ENCODE peak calls at places on chromosomes 5 and 9, in four cellular contexts. N is spleen, X is HCT116, A is breast epithelium. W is an unnamed sample.
A peak's percentile ranks its signal among the peaks of the same experiment; 100 is the strongest.

GRCh38 chr5:137575847-137576246 is 76.7 kb upstream of the SPOCK1 start:
- DNase-seq in X (no peak), N (no peak), A (no peak), W (no peak)

GRCh38 chr9:109974143-109974917 is 194.3 kb downstream of the PALM2AKAP2 start:
- DNase-seq in N (peak; percentile 80), A (no peak), X (no peak), W (no peak)

GRCh38 chr5:114726126-114726525 is 364.3 kb downstream of the KCNN2 start:
- DNase-seq in X (no peak), N (no peak), A (no peak), W (no peak)

GRCh38 chr5:5480481-5481111 is 58.1 kb downstream of the ICE1 start:
- DNase-seq in A (no peak), X (no peak), N (no peak), W (no peak)

GRCh38 chr5:96434201-96434645 is 1.2 kb upstream of the PCSK1 start:
- DNase-seq in N (no peak), X (peak; percentile 7), A (no peak), W (peak; percentile 68)

GRCh38 chr5:152314196-152314829 is 90.8 kb downstream of the NMUR2 start:
- DNase-seq in X (no peak), N (no peak), A (no peak), W (no peak)

GRCh38 chr5:145629047-145629446 is 206.1 kb downstream of the PRELID2 start:
- DNase-seq in X (no peak), A (no peak), N (no peak), W (no peak)

GRCh38 chr9:128047231-128047630 is 19.9 kb downstream of the NAIF1 start:
- DNase-seq in A (no peak), X (no peak), N (no peak), W (no peak)

GRCh38 chr9:3732077-3733038 is 206.6 kb upstream of the RFX3 start:
- DNase-seq in N (no peak), X (peak; percentile 73), A (no peak), W (peak; percentile 28)

GRCh38 chr9:76873056-76873792 is 32.7 kb downstream of the PRUNE2 start:
- DNase-seq in A (no peak), N (no peak), X (no peak), W (no peak)

GRCh38 chr9:17131494-17131893 is 3.3 kb upstream of the CNTLN start:
- DNase-seq in N (no peak), A (no peak), X (no peak), W (no peak)

DNA sequence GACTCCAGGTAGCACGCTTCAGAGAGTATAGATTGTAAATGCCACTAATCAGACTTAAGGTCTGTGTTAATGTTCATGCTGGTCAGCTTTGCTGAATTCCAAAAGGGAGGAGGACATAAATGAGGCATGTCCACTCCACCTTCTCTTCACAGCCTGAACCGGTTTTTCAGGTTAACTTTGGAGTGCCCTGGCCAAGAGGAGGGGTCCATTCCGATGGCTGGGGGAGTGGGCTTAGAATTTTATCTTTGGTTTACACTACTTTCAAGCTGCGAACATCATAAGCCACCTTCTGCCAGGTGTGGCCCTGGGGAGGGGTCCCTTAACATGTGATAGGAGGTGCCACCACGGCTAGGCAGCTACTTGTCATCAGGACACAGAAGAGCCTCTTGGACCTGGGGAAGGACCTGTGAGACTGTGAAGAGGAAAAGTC is 24.2 kb downstream of the ABO start:
- DNase-seq in A (no peak), N (no peak), X (no peak), W (no peak)
- TF ChIP-seq POLR2A in A (no peak), N (no peak), X (no peak), W (no peak)

GRCh38 chr9:137077010-137077747 is at the start of gene UAP1L1:
- DNase-seq in N (peak; percentile 93), A (no peak), X (no peak), W (peak; percentile 62)
- TF ChIP-seq POLR2A in N (no peak), A (no peak), X (peak; percentile 27), W (no peak)

DNA sequence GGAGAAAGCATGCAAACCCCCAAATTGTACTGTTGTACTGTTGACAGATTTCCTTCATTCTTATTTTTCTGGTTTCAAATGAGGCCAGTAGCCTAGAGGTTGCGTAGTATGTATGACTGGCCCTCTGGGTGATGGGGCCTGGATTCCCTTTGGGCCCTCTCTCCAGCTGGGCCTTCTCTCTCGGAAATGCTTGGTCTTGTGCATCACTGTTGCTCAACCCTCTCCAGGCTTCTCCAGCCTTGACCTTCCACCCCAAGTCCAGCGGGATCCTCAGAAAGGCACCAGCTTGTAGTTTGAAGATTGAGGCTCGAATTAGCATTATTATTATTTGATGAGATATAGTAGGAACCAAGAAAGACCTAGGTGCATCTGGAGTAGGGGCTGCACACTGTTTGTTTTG is 87.0 kb downstream of the ANGPTL2 start:
- DNase-seq in A (no peak), N (no peak), X (no peak), W (no peak)
- TF ChIP-seq POLR2A in A (no peak), N (no peak), X (no peak), W (no peak)

DNA sequence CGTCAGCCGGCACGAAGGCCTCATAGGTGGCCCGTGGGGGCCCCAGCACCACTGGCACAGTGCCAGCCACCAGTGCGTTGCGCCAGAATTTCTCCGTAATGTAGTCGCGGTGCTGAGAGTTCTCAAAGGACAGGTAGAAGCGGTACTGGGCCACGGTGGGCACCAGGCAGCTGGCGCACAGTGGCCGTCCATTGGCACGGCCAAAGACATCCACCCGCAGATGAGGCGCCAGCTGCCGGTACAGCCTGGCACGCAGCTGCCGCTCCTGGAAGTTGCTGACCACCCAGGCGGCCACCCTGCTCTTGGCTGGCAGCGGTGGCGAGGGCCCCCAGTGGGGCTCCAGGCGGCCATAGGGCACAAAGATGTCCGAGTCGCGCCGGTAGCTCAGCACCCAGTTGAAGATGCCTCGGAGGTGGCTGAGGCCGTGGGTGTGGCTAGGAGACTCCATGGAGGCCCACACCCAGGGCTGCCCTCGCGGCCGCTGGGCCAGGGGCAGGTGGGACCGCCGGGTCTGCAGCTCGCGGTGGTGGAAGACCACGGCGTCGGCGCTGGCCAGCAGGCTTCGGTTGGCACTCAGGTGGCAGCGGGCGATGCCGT is 859 bp downstream of the FUT7 start:
- DNase-seq in N (peak; percentile 82), X (no peak), A (no peak), W (no peak)
- TF ChIP-seq POLR2A in N (no peak), X (no peak), A (no peak), W (no peak)

DNA sequence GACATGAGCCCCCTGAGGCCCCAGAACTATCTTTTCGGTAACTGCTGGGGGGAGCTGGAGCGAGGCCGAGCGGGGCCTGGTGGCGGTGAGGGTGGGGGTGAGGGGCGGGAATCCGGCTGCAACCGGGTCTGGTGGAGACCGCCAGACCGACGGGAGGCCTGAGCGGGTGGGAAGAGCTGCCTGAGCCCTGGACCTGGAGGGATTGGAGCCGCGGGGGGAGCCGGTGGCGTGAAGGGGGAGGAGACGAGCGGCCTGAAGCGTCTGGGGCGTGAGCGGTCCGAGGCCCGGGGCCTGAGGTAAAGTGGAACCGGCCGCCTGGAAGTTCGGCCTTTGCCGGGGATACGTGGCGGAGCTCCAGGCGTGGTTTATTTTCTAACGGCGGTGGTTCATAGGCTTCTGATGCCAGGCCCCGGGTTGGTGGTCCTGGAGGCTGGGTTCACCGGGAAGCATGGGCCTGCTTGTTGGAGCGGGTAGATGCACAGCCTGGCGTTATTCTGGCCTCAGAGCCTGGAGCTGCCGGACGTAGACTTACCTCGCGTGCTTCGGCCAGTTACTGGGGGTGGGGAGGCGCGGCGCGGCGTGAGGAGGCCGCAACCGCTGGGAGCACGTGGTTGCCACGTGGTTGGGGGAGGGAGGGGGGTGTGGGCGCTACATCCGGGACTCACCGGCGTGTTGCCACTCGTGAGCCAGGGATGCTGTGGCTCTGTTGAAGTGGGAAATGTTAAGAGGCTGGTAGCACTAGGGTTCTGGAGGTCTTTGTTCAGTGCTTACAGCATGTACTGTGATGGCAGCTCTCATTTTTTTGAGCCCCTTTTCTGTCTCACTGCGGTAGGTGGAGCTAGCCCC is 544 bp downstream of the NPM1 start:
- DNase-seq in N (peak; percentile 94), A (peak; percentile 79), X (no peak), W (peak; percentile 88)
- TF ChIP-seq POLR2A in N (no peak), A (no peak), X (no peak), W (no peak)

GRCh38 chr5:72459913-72460312 is 47.3 kb downstream of the ZNF366 start:
- DNase-seq in A (no peak), N (no peak), X (no peak), W (no peak)
- TF ChIP-seq POLR2A in A (no peak), N (no peak), X (no peak), W (no peak)

DNA sequence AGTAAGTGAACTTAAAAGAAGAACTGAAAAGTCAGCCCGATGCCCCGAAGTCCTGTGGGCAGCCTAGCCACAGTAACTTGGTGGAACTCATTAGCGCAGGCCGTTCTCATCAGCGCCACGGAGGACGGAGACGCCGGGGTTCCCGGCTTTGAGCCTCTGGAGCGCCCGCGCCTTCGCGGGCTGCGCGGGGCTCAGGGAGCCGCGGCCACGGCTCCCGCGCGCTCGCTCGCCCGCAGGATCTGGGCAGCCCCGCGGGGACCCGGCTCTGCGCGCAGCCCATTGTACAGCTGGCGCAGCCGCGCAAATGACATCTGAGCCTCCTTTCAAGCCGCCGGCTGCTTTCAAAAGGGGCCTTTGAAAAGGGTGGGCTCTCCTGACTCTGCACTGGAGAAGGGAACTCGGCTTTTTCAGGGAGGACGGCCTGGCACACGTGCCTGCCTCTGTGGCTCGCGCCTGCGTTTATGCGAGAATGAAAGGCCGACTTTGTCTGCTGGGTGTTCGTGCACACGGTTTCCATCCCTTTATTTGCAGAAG is 40.7 kb downstream of the TLR4 start:
- DNase-seq in X (no peak), N (peak; percentile 74), A (no peak), W (no peak)
- TF ChIP-seq POLR2A in X (no peak), N (no peak), A (no peak), W (no peak)